ENCODE peak calls at places on chromosome 11, in four cellular contexts. One of them, this sample, is unnamed.
A peak's percentile ranks its signal among the peaks of the same experiment; 100 is the strongest.

GRCh38 chr11:4677948-4678347 is 19.7 kb downstream of the OR51E2 start:
- DNase-seq in AG08395: no peak
- DNase-seq in activated CD4-positive, CD25-positive, alpha-beta regulatory T cell: no peak
- DNase-seq in CD4-positive, alpha-beta T cell: no peak
- DNase-seq in this sample: no peak

GRCh38 chr11:10875430-10876021 is 17.7 kb upstream of the ZBED5 start:
- DNase-seq in AG08395: no peak
- DNase-seq in activated CD4-positive, CD25-positive, alpha-beta regulatory T cell: no peak
- DNase-seq in CD4-positive, alpha-beta T cell: no peak
- DNase-seq in this sample: no peak

GRCh38 chr11:25602149-25602548 is 729.8 kb upstream of the ANO3 start:
- DNase-seq in AG08395: no peak
- DNase-seq in activated CD4-positive, CD25-positive, alpha-beta regulatory T cell: no peak
- DNase-seq in CD4-positive, alpha-beta T cell: no peak
- DNase-seq in this sample: no peak

GRCh38 chr11:77057938-77058474 is 8.8 kb upstream of the CAPN5 start:
- DNase-seq in AG08395: no peak
- DNase-seq in activated CD4-positive, CD25-positive, alpha-beta regulatory T cell: no peak
- DNase-seq in CD4-positive, alpha-beta T cell: no peak
- DNase-seq in this sample: no peak

GRCh38 chr11:36684840-36685800 is 87.1 kb upstream of the RAG2 start:
- DNase-seq in AG08395: no peak
- DNase-seq in activated CD4-positive, CD25-positive, alpha-beta regulatory T cell: no peak
- DNase-seq in CD4-positive, alpha-beta T cell: no peak
- DNase-seq in this sample: no peak

GRCh38 chr11:70528046-70528793 is 129.9 kb downstream of the CTTN start:
- DNase-seq in AG08395: no peak
- DNase-seq in activated CD4-positive, CD25-positive, alpha-beta regulatory T cell: no peak
- DNase-seq in CD4-positive, alpha-beta T cell: no peak
- DNase-seq in this sample: no peak

GRCh38 chr11:115321602-115322289 is 182.5 kb downstream of the CADM1 start:
- DNase-seq in AG08395: peak; percentile 16
- DNase-seq in activated CD4-positive, CD25-positive, alpha-beta regulatory T cell: no peak
- DNase-seq in CD4-positive, alpha-beta T cell: no peak
- DNase-seq in this sample: peak; percentile 65

GRCh38 chr11:110077866-110078325 is 15.3 kb upstream of the ZC3H12C start:
- DNase-seq in AG08395: peak; percentile 75
- DNase-seq in activated CD4-positive, CD25-positive, alpha-beta regulatory T cell: no peak
- DNase-seq in CD4-positive, alpha-beta T cell: no peak
- DNase-seq in this sample: peak; percentile 56

GRCh38 chr11:70029831-70030811 is 48.0 kb upstream of the ANO1 start:
- DNase-seq in AG08395: no peak
- DNase-seq in activated CD4-positive, CD25-positive, alpha-beta regulatory T cell: no peak
- DNase-seq in CD4-positive, alpha-beta T cell: no peak
- DNase-seq in this sample: no peak

GRCh38 chr11:116527180-116527991 is 245.4 kb downstream of the BUD13 start:
- DNase-seq in AG08395: no peak
- DNase-seq in activated CD4-positive, CD25-positive, alpha-beta regulatory T cell: no peak
- DNase-seq in CD4-positive, alpha-beta T cell: no peak
- DNase-seq in this sample: no peak

GRCh38 chr11:124581817-124582216 is 12.0 kb downstream of the OR8A1 start:
- DNase-seq in AG08395: no peak
- DNase-seq in activated CD4-positive, CD25-positive, alpha-beta regulatory T cell: no peak
- DNase-seq in CD4-positive, alpha-beta T cell: no peak
- DNase-seq in this sample: no peak

GRCh38 chr11:71433648-71434450 is 14.3 kb downstream of the DHCR7 start:
- DNase-seq in AG08395: no peak
- DNase-seq in activated CD4-positive, CD25-positive, alpha-beta regulatory T cell: no peak
- DNase-seq in CD4-positive, alpha-beta T cell: no peak
- DNase-seq in this sample: no peak

GRCh38 chr11:100855466-100856067 is 168.5 kb downstream of the ARHGAP42 start:
- DNase-seq in AG08395: peak; percentile 40
- DNase-seq in activated CD4-positive, CD25-positive, alpha-beta regulatory T cell: no peak
- DNase-seq in CD4-positive, alpha-beta T cell: no peak
- DNase-seq in this sample: peak; percentile 65

GRCh38 chr11:68021167-68021787 is 9.2 kb upstream of the NDUFS8 start:
- DNase-seq in AG08395: no peak
- DNase-seq in activated CD4-positive, CD25-positive, alpha-beta regulatory T cell: no peak
- DNase-seq in CD4-positive, alpha-beta T cell: no peak
- DNase-seq in this sample: no peak

GRCh38 chr11:47983464-47984397 is 3.4 kb downstream of the PTPRJ start:
- DNase-seq in AG08395: peak; percentile 39
- DNase-seq in activated CD4-positive, CD25-positive, alpha-beta regulatory T cell: no peak
- DNase-seq in CD4-positive, alpha-beta T cell: no peak
- DNase-seq in this sample: peak; percentile 60

GRCh38 chr11:4087551-4087950 is 7.0 kb upstream of the RRM1 start:
- DNase-seq in AG08395: peak; percentile 47
- DNase-seq in activated CD4-positive, CD25-positive, alpha-beta regulatory T cell: no peak
- DNase-seq in CD4-positive, alpha-beta T cell: no peak
- DNase-seq in this sample: peak; percentile 50

GRCh38 chr11:10326080-10326964 is 21.4 kb downstream of the ADM start:
- DNase-seq in AG08395: no peak
- DNase-seq in activated CD4-positive, CD25-positive, alpha-beta regulatory T cell: no peak
- DNase-seq in CD4-positive, alpha-beta T cell: no peak
- DNase-seq in this sample: peak; percentile 64

GRCh38 chr11:108007819-108008218 is 879 bp upstream of the CUL5 start:
- DNase-seq in AG08395: no peak
- DNase-seq in activated CD4-positive, CD25-positive, alpha-beta regulatory T cell: no peak
- DNase-seq in CD4-positive, alpha-beta T cell: no peak
- DNase-seq in this sample: no peak

GRCh38 chr11:11384829-11385228 is 31.8 kb upstream of the CSNK2A3 start:
- DNase-seq in AG08395: no peak
- DNase-seq in activated CD4-positive, CD25-positive, alpha-beta regulatory T cell: no peak
- DNase-seq in CD4-positive, alpha-beta T cell: no peak
- DNase-seq in this sample: no peak

GRCh38 chr11:69425895-69426544 is 55.4 kb upstream of the LINC01488 start:
- DNase-seq in AG08395: no peak
- DNase-seq in activated CD4-positive, CD25-positive, alpha-beta regulatory T cell: no peak
- DNase-seq in CD4-positive, alpha-beta T cell: no peak
- DNase-seq in this sample: no peak

GRCh38 chr11:8219257-8220021 is 44.2 kb downstream of the LMO1 start:
- DNase-seq in AG08395: peak; percentile 55
- DNase-seq in activated CD4-positive, CD25-positive, alpha-beta regulatory T cell: no peak
- DNase-seq in CD4-positive, alpha-beta T cell: peak; percentile 6
- DNase-seq in this sample: peak; percentile 46

GRCh38 chr11:100709233-100709999 is 22.3 kb downstream of the ARHGAP42 start:
- DNase-seq in AG08395: no peak
- DNase-seq in activated CD4-positive, CD25-positive, alpha-beta regulatory T cell: no peak
- DNase-seq in CD4-positive, alpha-beta T cell: no peak
- DNase-seq in this sample: peak; percentile 30

GRCh38 chr11:40166892-40167291 is 1292.6 kb downstream of the LRRC4C start:
- DNase-seq in AG08395: no peak
- DNase-seq in activated CD4-positive, CD25-positive, alpha-beta regulatory T cell: no peak
- DNase-seq in CD4-positive, alpha-beta T cell: no peak
- DNase-seq in this sample: no peak

GRCh38 chr11:16216831-16217230 is 139.5 kb downstream of the SOX6 start:
- DNase-seq in AG08395: no peak
- DNase-seq in activated CD4-positive, CD25-positive, alpha-beta regulatory T cell: no peak
- DNase-seq in CD4-positive, alpha-beta T cell: no peak
- DNase-seq in this sample: no peak

GRCh38 chr11:114196994-114197702 is 99.1 kb upstream of the NNMT start:
- DNase-seq in AG08395: no peak
- DNase-seq in activated CD4-positive, CD25-positive, alpha-beta regulatory T cell: no peak
- DNase-seq in CD4-positive, alpha-beta T cell: no peak
- DNase-seq in this sample: no peak

GRCh38 chr11:87215236-87215635 is 177.5 kb downstream of the TMEM135 start:
- DNase-seq in AG08395: no peak
- DNase-seq in activated CD4-positive, CD25-positive, alpha-beta regulatory T cell: no peak
- DNase-seq in CD4-positive, alpha-beta T cell: no peak
- DNase-seq in this sample: no peak

GRCh38 chr11:120054016-120054752 is 83.7 kb downstream of the TRIM29 start:
- DNase-seq in AG08395: no peak
- DNase-seq in activated CD4-positive, CD25-positive, alpha-beta regulatory T cell: no peak
- DNase-seq in CD4-positive, alpha-beta T cell: no peak
- DNase-seq in this sample: no peak

GRCh38 chr11:118569670-118570069 is 2.5 kb upstream of the ARCN1 start:
- DNase-seq in AG08395: no peak
- DNase-seq in activated CD4-positive, CD25-positive, alpha-beta regulatory T cell: no peak
- DNase-seq in CD4-positive, alpha-beta T cell: no peak
- DNase-seq in this sample: no peak

GRCh38 chr11:36793542-36793926 is 195.5 kb upstream of the RAG2 start:
- DNase-seq in AG08395: no peak
- DNase-seq in activated CD4-positive, CD25-positive, alpha-beta regulatory T cell: no peak
- DNase-seq in CD4-positive, alpha-beta T cell: no peak
- DNase-seq in this sample: no peak

GRCh38 chr11:67646535-67647336 is 3.8 kb downstream of the ACY3 start:
- DNase-seq in AG08395: no peak
- DNase-seq in activated CD4-positive, CD25-positive, alpha-beta regulatory T cell: no peak
- DNase-seq in CD4-positive, alpha-beta T cell: peak; percentile 33
- DNase-seq in this sample: no peak

This sample was measured in AG10803.